ENCODE peak calls at places on chromosomes 7 and 10, in eight cellular contexts. L is fibroblast of lung; O is sigmoid colon; N is stomach; X is H9; E is heart left ventricle; K is cardiac muscle cell; R is CD4-positive, alpha-beta T cell. M is an unnamed sample.

GRCh38 chr10:120995768-120996167 is 144.6 kb downstream of the WDR11 start:
- DNase-seq in L (no peak), O (no peak), N (no peak), X (no peak), E (no peak), K (no peak), R (no peak), M (no peak)

GRCh38 chr10:102704915-102705314 is 9.3 kb downstream of the ARL3 start:
- DNase-seq in L (peak; percentile 89), O (no peak), N (no peak), X (no peak), E (no peak), K (no peak), R (no peak), M (no peak)

GRCh38 chr7:15829689-15830088 is 143.2 kb upstream of the MEOX2 start:
- DNase-seq in L (no peak), O (peak; percentile 78), N (no peak), X (no peak), E (peak; percentile 50), K (no peak), R (no peak), M (no peak)

GRCh38 chr7:1767524-1767923 is 97.4 kb downstream of the ELFN1 start:
- DNase-seq in L (no peak), O (no peak), N (no peak), X (no peak), E (no peak), K (peak; percentile 42), R (no peak), M (no peak)

GRCh38 chr10:110398419-110399162 is 93.9 kb upstream of the SMNDC1 start:
- DNase-seq in L (peak; percentile 90), O (no peak), N (peak; percentile 79), X (no peak), E (peak; percentile 49), K (no peak), R (no peak), M (no peak)

GRCh38 chr7:11252705-11253272 is 279.1 kb downstream of the PHF14 start:
- DNase-seq in L (no peak), O (no peak), N (no peak), X (no peak), E (no peak), K (no peak), R (no peak), M (no peak)

GRCh38 chr7:80950550-80950967 is 31.7 kb upstream of the SEMA3C start:
- DNase-seq in L (peak; percentile 79), O (no peak), N (no peak), X (no peak), E (no peak), K (peak; percentile 76), R (no peak), M (no peak)

GRCh38 chr10:12703813-12704212 is 297.7 kb downstream of the CCDC3 start:
- DNase-seq in L (peak; percentile 90), O (no peak), N (no peak), X (no peak), E (no peak), K (no peak), R (no peak), M (no peak)

GRCh38 chr10:50653142-50653541 is 29.4 kb upstream of the SGMS1 start:
- DNase-seq in L (peak; percentile 23), O (no peak), N (no peak), X (no peak), E (no peak), K (peak; percentile 6), R (no peak), M (no peak)

GRCh38 chr10:50658165-50658564 is 34.4 kb upstream of the SGMS1 start:
- DNase-seq in L (no peak), O (no peak), N (no peak), X (no peak), E (no peak), K (no peak), R (no peak), M (no peak)

GRCh38 chr10:50650481-50650880 is 26.7 kb upstream of the SGMS1 start:
- DNase-seq in L (no peak), O (no peak), N (no peak), X (no peak), E (no peak), K (no peak), R (no peak), M (no peak)

GRCh38 chr10:50651808-50652207 is 28.1 kb upstream of the SGMS1 start:
- DNase-seq in L (no peak), O (no peak), N (no peak), X (no peak), E (no peak), K (no peak), R (no peak), M (no peak)

DNA sequence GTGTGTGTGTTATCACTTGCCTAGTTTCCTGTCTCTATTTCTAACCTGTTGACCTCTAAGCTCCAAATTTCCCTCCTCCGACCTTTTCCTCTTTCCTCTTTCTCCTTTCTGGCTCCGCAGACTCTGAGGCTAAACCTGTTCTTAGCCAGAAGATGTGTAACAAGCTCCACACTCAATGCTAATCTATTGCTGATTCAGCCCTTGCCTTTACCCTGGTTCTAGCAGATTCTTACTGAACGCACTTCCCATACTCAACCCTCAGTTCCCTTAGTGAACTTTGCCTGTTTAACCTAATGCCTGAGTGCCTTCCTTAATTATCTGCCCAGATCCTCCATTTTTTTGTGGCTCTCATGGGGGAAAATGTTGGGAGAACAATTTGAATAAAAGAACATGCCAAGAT is 30.0 kb upstream of the SGMS1 start:
- DNase-seq in L (no peak), O (no peak), N (no peak), X (no peak), E (no peak), K (no peak), R (no peak), M (no peak)
- H3K27ac ChIP-seq in L (no peak overlapping the region), O (no peak overlapping the region), N (no peak overlapping the region), X (no peak overlapping the region), E (no peak overlapping the region), K (no peak overlapping the region), R (no peak overlapping the region), M (no peak overlapping the region)

GRCh38 chr7:44071726-44072363 is 6.5 kb upstream of the PGAM2 start:
- DNase-seq in L (no peak), O (no peak), N (no peak), X (no peak), E (peak; percentile 11), K (no peak), R (no peak), M (no peak)

GRCh38 chr7:44075296-44076075 is 6.8 kb downstream of the POLM start:
- DNase-seq in L (no peak), O (peak; percentile 52), N (no peak), X (no peak), E (peak; percentile 7), K (no peak), R (no peak), M (no peak)

GRCh38 chr7:44074349-44074695 is 8.0 kb downstream of the POLM start:
- DNase-seq in L (no peak), O (no peak), N (no peak), X (no peak), E (no peak), K (no peak), R (no peak), M (no peak)

GRCh38 chr7:44073664-44074348 is 8.4 kb upstream of the PGAM2 start:
- DNase-seq in L (peak; percentile 77), O (peak; percentile 91), N (peak; percentile 93), X (peak; percentile 88), E (peak; percentile 91), K (no peak), R (no peak), M (peak; percentile 55)

GRCh38 chr7:44072364-44073231 is 7.2 kb upstream of the PGAM2 start:
- DNase-seq in L (peak; percentile 82), O (peak; percentile 90), N (peak; percentile 65), X (peak; percentile 80), E (peak; percentile 91), K (peak; percentile 85), R (no peak), M (no peak)
- H3K27ac ChIP-seq in L (no peak overlapping the region), O (peak overlapping the region; percentile 63), N (peak overlapping the region; percentile 84), X (no peak overlapping the region), E (peak overlapping the region; percentile 90), K (peak overlapping the region; percentile 64), R (no peak overlapping the region), M (peak overlapping the region; percentile 82)

GRCh38 chr10:98310721-98311120 is 42.7 kb upstream of the LOXL4 start:
- DNase-seq in L (no peak), O (no peak), N (no peak), X (no peak), E (no peak), K (no peak), R (no peak), M (no peak)

GRCh38 chr10:98309366-98310355 is 41.7 kb upstream of the LOXL4 start:
- DNase-seq in L (peak; percentile 78), O (peak; percentile 86), N (peak; percentile 66), X (peak; percentile 88), E (peak; percentile 69), K (peak; percentile 83), R (no peak), M (peak; percentile 50)

GRCh38 chr10:98307916-98308315 is 39.9 kb upstream of the LOXL4 start:
- DNase-seq in L (peak; percentile 63), O (no peak), N (no peak), X (no peak), E (no peak), K (no peak), R (no peak), M (no peak)

GRCh38 chr10:98306501-98306900 is 38.5 kb upstream of the LOXL4 start:
- DNase-seq in L (no peak), O (no peak), N (no peak), X (no peak), E (no peak), K (no peak), R (no peak), M (no peak)

DNA sequence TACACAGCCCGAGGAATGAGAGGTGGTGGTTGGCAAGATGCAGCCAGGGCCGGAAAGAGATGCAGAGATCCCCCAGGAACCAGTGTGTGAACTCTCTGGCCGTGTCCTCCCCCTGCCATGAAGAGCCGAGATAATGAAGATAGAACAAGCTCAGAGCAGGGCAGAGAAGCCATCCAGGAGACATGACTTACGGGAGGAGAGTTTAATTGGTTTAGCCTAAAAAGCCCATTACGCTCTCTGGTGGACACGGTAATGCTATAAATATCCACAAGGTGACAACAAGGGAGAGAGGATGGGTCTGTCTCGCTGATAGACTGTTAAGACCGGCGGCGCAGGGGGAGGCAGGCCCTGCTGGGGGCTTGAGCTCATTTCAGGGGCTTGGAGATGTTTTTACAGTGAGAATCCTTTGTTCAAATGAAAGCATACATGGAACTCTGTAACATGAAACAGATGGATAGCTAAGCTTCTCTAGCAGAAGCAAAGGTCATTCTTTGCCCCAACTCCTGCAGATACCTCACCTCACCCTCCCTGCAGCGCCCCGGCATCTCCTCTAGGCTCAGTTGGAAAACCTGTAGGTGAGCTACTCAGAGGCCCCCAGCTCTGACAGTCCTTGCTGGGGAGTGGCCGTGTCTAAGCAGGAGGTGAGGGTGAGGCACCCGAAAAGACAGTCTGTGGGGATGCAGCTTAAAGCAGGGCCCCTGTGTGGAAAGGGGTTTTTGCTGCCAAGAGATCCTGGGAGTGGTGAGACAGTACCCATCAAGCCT is 40.8 kb upstream of the LOXL4 start:
- DNase-seq in L (no peak), O (no peak), N (no peak), X (no peak), E (no peak), K (no peak), R (no peak), M (no peak)
- H3K27ac ChIP-seq in L (no peak overlapping the region), O (peak overlapping the region; percentile 29), N (no peak overlapping the region), X (no peak overlapping the region), E (no peak overlapping the region), K (no peak overlapping the region), R (no peak overlapping the region), M (no peak overlapping the region)

GRCh38 chr7:100099452-100099851 is 1.7 kb downstream of the MCM7 start:
- DNase-seq in L (no peak), O (no peak), N (no peak), X (no peak), E (no peak), K (no peak), R (no peak), M (no peak)

GRCh38 chr7:100102950-100103840 is 1.8 kb downstream of the AP4M1 start:
- DNase-seq in L (peak; percentile 99), O (no peak), N (no peak), X (no peak), E (no peak), K (no peak), R (no peak), M (no peak)

GRCh38 chr7:100098913-100099312 is 2.3 kb downstream of the MCM7 start:
- DNase-seq in L (no peak), O (no peak), N (no peak), X (no peak), E (no peak), K (no peak), R (no peak), M (no peak)

GRCh38 chr7:100101016-100101862 is at the start of the genes AP4M1 and MCM7:
- DNase-seq in L (peak; percentile 99), O (peak; percentile 100), N (peak; percentile 99), X (peak; percentile 99), E (peak; percentile 99), K (peak; percentile 98), R (peak; percentile 90), M (peak; percentile 98)

GRCh38 chr7:100100420-100101015 is 679 bp downstream of the MCM7 start:
- DNase-seq in L (peak; percentile 98), O (peak; percentile 97), N (peak; percentile 95), X (peak; percentile 92), E (peak; percentile 95), K (peak; percentile 97), R (peak; percentile 77), M (peak; percentile 86)
- H3K27ac ChIP-seq in L (peak overlapping the region; percentile 87), O (peak overlapping the region; percentile 99), N (peak overlapping the region; percentile 92), X (peak overlapping the region; percentile 86), E (peak overlapping the region; percentile 95), K (peak overlapping the region; percentile 88), R (peak overlapping the region; percentile 95), M (peak overlapping the region; percentile 88)